ENCODE peak calls at places on chromosomes 12 and 14, in nine cellular contexts. One of them, this sample, is unnamed.

GRCh38 chr12:79444089-79444488 is 246.7 kb downstream of the PAWR start:
- DNase-seq in IMR-90: peak; percentile 68
- DNase-seq in CD4-positive, alpha-beta memory T cell: no peak
- DNase-seq in NB4: no peak
- DNase-seq in cardiac muscle cell: peak; percentile 54
- DNase-seq in fibroblast of villous mesenchyme: peak; percentile 45
- DNase-seq in GM13976: no peak
- DNase-seq in amniotic stem cell: no peak
- DNase-seq in A549: no peak
- DNase-seq in this sample: no peak

GRCh38 chr12:132807295-132808222 is 21.1 kb downstream of the GOLGA3 start:
- DNase-seq in GM13976: no peak
- DNase-seq in fibroblast of villous mesenchyme: no peak
- DNase-seq in A549: no peak
- DNase-seq in CD4-positive, alpha-beta memory T cell: no peak
- DNase-seq in amniotic stem cell: no peak
- DNase-seq in IMR-90: no peak
- DNase-seq in cardiac muscle cell: no peak
- DNase-seq in NB4: no peak
- DNase-seq in this sample: peak; percentile 79

GRCh38 chr12:46609671-46610070 is 216.1 kb downstream of the SLC38A4 start:
- DNase-seq in GM13976: no peak
- DNase-seq in A549: no peak
- DNase-seq in CD4-positive, alpha-beta memory T cell: no peak
- DNase-seq in IMR-90: no peak
- DNase-seq in NB4: no peak
- DNase-seq in fibroblast of villous mesenchyme: no peak
- DNase-seq in cardiac muscle cell: no peak
- DNase-seq in amniotic stem cell: no peak
- DNase-seq in this sample: no peak

GRCh38 chr12:132443091-132443490 is 46.9 kb upstream of the FBRSL1 start:
- DNase-seq in CD4-positive, alpha-beta memory T cell: no peak
- DNase-seq in A549: no peak
- DNase-seq in IMR-90: no peak
- DNase-seq in fibroblast of villous mesenchyme: no peak
- DNase-seq in GM13976: no peak
- DNase-seq in amniotic stem cell: no peak
- DNase-seq in NB4: no peak
- DNase-seq in cardiac muscle cell: no peak
- DNase-seq in this sample: no peak

GRCh38 chr12:48788852-48789775 is at the start of gene ADCY6:
- DNase-seq in GM13976: peak; percentile 73
- DNase-seq in NB4: peak; percentile 32
- DNase-seq in A549: peak; percentile 72
- DNase-seq in CD4-positive, alpha-beta memory T cell: no peak
- DNase-seq in cardiac muscle cell: peak; percentile 78
- DNase-seq in amniotic stem cell: peak; percentile 28
- DNase-seq in fibroblast of villous mesenchyme: peak; percentile 79
- DNase-seq in IMR-90: peak; percentile 70
- DNase-seq in this sample: peak; percentile 96

GRCh38 chr12:6606331-6607131 is 648 bp downstream of the CHD4 start:
- DNase-seq in GM13976: peak; percentile 73
- DNase-seq in IMR-90: peak; percentile 23
- DNase-seq in A549: peak; percentile 40
- DNase-seq in amniotic stem cell: no peak
- DNase-seq in NB4: peak; percentile 78
- DNase-seq in fibroblast of villous mesenchyme: peak; percentile 51
- DNase-seq in cardiac muscle cell: peak; percentile 50
- DNase-seq in CD4-positive, alpha-beta memory T cell: peak; percentile 65
- DNase-seq in this sample: peak; percentile 74

GRCh38 chr12:9260931-9261330 is 52.7 kb upstream of the PZP start:
- DNase-seq in cardiac muscle cell: no peak
- DNase-seq in A549: no peak
- DNase-seq in GM13976: no peak
- DNase-seq in amniotic stem cell: no peak
- DNase-seq in CD4-positive, alpha-beta memory T cell: no peak
- DNase-seq in NB4: no peak
- DNase-seq in fibroblast of villous mesenchyme: no peak
- DNase-seq in IMR-90: no peak
- DNase-seq in this sample: no peak

GRCh38 chr14:22737052-22737451 is 29.4 kb upstream of the OXA1L start:
- DNase-seq in amniotic stem cell: no peak
- DNase-seq in CD4-positive, alpha-beta memory T cell: no peak
- DNase-seq in IMR-90: no peak
- DNase-seq in GM13976: peak; percentile 78
- DNase-seq in cardiac muscle cell: no peak
- DNase-seq in A549: no peak
- DNase-seq in fibroblast of villous mesenchyme: no peak
- DNase-seq in NB4: no peak
- DNase-seq in this sample: no peak

GRCh38 chr14:73249564-73250316 is 12.4 kb downstream of the PAPLN start:
- DNase-seq in CD4-positive, alpha-beta memory T cell: no peak
- DNase-seq in fibroblast of villous mesenchyme: no peak
- DNase-seq in GM13976: no peak
- DNase-seq in amniotic stem cell: no peak
- DNase-seq in cardiac muscle cell: no peak
- DNase-seq in IMR-90: no peak
- DNase-seq in A549: no peak
- DNase-seq in NB4: no peak
- DNase-seq in this sample: no peak

GRCh38 chr12:118537481-118537917 is 161.1 kb downstream of the SUDS3 start:
- DNase-seq in cardiac muscle cell: no peak
- DNase-seq in IMR-90: no peak
- DNase-seq in NB4: no peak
- DNase-seq in CD4-positive, alpha-beta memory T cell: no peak
- DNase-seq in fibroblast of villous mesenchyme: no peak
- DNase-seq in GM13976: no peak
- DNase-seq in amniotic stem cell: no peak
- DNase-seq in A549: no peak
- DNase-seq in this sample: no peak

GRCh38 chr12:31651893-31652521 is 7.5 kb upstream of the ETFBKMT start:
- DNase-seq in fibroblast of villous mesenchyme: peak; percentile 95
- DNase-seq in amniotic stem cell: no peak
- DNase-seq in IMR-90: no peak
- DNase-seq in NB4: no peak
- DNase-seq in A549: no peak
- DNase-seq in CD4-positive, alpha-beta memory T cell: no peak
- DNase-seq in GM13976: no peak
- DNase-seq in cardiac muscle cell: peak; percentile 34
- DNase-seq in this sample: peak; percentile 37

GRCh38 chr12:25130741-25131188 is 64.2 kb downstream of the DNAI7 start:
- DNase-seq in fibroblast of villous mesenchyme: peak; percentile 65
- DNase-seq in amniotic stem cell: peak; percentile 75
- DNase-seq in IMR-90: peak; percentile 67
- DNase-seq in CD4-positive, alpha-beta memory T cell: peak; percentile 51
- DNase-seq in NB4: peak; percentile 67
- DNase-seq in cardiac muscle cell: peak; percentile 59
- DNase-seq in A549: peak; percentile 44
- DNase-seq in GM13976: peak; percentile 50
- DNase-seq in this sample: no peak

GRCh38 chr12:104467346-104467837 is 10.6 kb downstream of the CHST11 start:
- DNase-seq in NB4: peak; percentile 80
- DNase-seq in amniotic stem cell: no peak
- DNase-seq in IMR-90: no peak
- DNase-seq in A549: no peak
- DNase-seq in fibroblast of villous mesenchyme: no peak
- DNase-seq in GM13976: no peak
- DNase-seq in CD4-positive, alpha-beta memory T cell: no peak
- DNase-seq in cardiac muscle cell: no peak
- DNase-seq in this sample: peak; percentile 38